ENCODE peak calls at places on chromosomes 1 and 21, in five cellular contexts. P, I, X, J and U are unnamed samples. For H3F3A, the result is how much of the 10 kb centered on the place peaks cover.

GRCh38 chr1:9289724-9290493 is 2.8 kb upstream of the SPSB1 start:
- DNase-seq in J (no peak), P (no peak), I (peak), X (peak), U (no peak)

GRCh38 chr1:56872597-56872996 is 18.0 kb downstream of the C8A start:
- DNase-seq in X (no peak), I (no peak), J (no peak), P (no peak), U (no peak)

GRCh38 chr1:59360170-59360569 is 63.3 kb downstream of the FGGY start:
- DNase-seq in J (no peak), X (peak), P (no peak), I (peak), U (no peak)

GRCh38 chr1:101193733-101194169 is 43.1 kb upstream of the S1PR1 start:
- DNase-seq in X (no peak), J (no peak), P (no peak), I (no peak), U (no peak)

GRCh38 chr21:22535630-22536029 is 1537.4 kb downstream of the NCAM2 start:
- DNase-seq in P (no peak), I (no peak), J (no peak), X (no peak), U (no peak)

GRCh38 chr1:25990702-25991395 is 7.0 kb downstream of the PAFAH2 start:
- DNase-seq in J (no peak), P (no peak), X (no peak), I (no peak), U (no peak)

GRCh38 chr1:71093938-71094337 is 13.1 kb upstream of the ZRANB2 start:
- DNase-seq in I (no peak), J (no peak), P (no peak), X (peak), U (no peak)

GRCh38 chr21:38410451-38410850 is 87.8 kb downstream of the ERG start:
- DNase-seq in P (no peak), I (no peak), X (no peak), J (no peak), U (no peak)

GRCh38 chr1:168379110-168379860 is 98.6 kb downstream of the TBX19 start:
- DNase-seq in J (no peak), P (no peak), X (peak), I (peak), U (no peak)

GRCh38 chr1:48248356-48248755 is 25.8 kb downstream of the SLC5A9 start:
- DNase-seq in I (no peak), P (no peak), J (no peak), X (no peak), U (no peak)

GRCh38 chr1:65198095-65198494 is 50.1 kb downstream of the AK4 start:
- DNase-seq in J (no peak), P (no peak), I (no peak), X (no peak), U (no peak)

GRCh38 chr1:10432910-10433785 is 2.9 kb downstream of the CENPS start:
- DNase-seq in P (no peak), J (no peak), X (no peak), I (no peak), U (no peak)

GRCh38 chr1:51859333-51859732 is 19.2 kb downstream of the NRDC start:
- DNase-seq in X (no peak), P (no peak), J (no peak), I (no peak), U (no peak)

GRCh38 chr1:182170941-182171461 is 109.5 kb upstream of the ZNF648 start:
- DNase-seq in I (no peak), P (no peak), X (no peak), J (no peak), U (no peak)

GRCh38 chr1:41379741-41380130 is 18.5 kb downstream of the FOXO6 start:
- DNase-seq in X (no peak), J (no peak), P (no peak), I (no peak), U (no peak)

GRCh38 chr21:31145271-31145801 is 107.1 kb upstream of the KRTAP19-8 start:
- DNase-seq in P (no peak), I (no peak), J (no peak), X (no peak), U (no peak)

GRCh38 chr1:18939398-18940302 is 16.8 kb downstream of the IFFO2 start:
- DNase-seq in J (no peak), I (no peak), P (no peak), X (no peak), U (no peak)

GRCh38 chr1:44010935-44011610 is 19.7 kb downstream of the CCDC24 start:
- DNase-seq in I (no peak), X (no peak), P (no peak), J (no peak), U (no peak)

GRCh38 chr21:33362044-33362555 is 37.3 kb downstream of the IFNAR1 start:
- DNase-seq in X (peak), J (peak), P (peak), I (no peak), U (peak)

GRCh38 chr1:2448098-2448445 is 28.0 kb upstream of the PLCH2 start:
- DNase-seq in I (no peak), J (no peak), X (no peak), P (no peak), U (no peak)

GRCh38 chr1:90725341-90725960 is 8.3 kb upstream of the BARHL2 start:
- DNase-seq in X (peak), P (peak), I (no peak), J (no peak), U (peak)

GRCh38 chr1:226700861-226701260 is 38.2 kb downstream of the ITPKB start:
- DNase-seq in I (no peak), X (no peak), J (no peak), P (no peak), U (no peak)

GRCh38 chr21:32300117-32300681 is 1.5 kb downstream of the MRAP start:
- DNase-seq in I (no peak), P (no peak), J (no peak), X (no peak), U (no peak)

GRCh38 chr1:50218344-50218743 is 109.6 kb downstream of the ELAVL4 start:
- DNase-seq in J (no peak), I (no peak), P (peak), X (no peak), U (no peak)

GRCh38 chr1:234553241-234554156 is 56.5 kb downstream of the IRF2BP2 start:
- DNase-seq in J (no peak), I (no peak), P (no peak), X (no peak), U (no peak)

GRCh38 chr1:227952374-227953021 is 4.8 kb upstream of the WNT9A start:
- DNase-seq in X (no peak), J (no peak), P (no peak), I (no peak), U (no peak)

GRCh38 chr1:61080408-61081134 is 1.8 kb upstream of the NFIA start:
- DNase-seq in P (peak), I (no peak), J (no peak), X (no peak), U (no peak)

GRCh38 chr1:59238993-59239392 is 57.9 kb upstream of the FGGY start:
- DNase-seq in I (no peak), P (no peak), X (no peak), J (no peak), U (no peak)

GRCh38 chr1:224245188-224245587 is 62.1 kb downstream of the DEGS1 start:
- DNase-seq in I (no peak), P (no peak), X (no peak), J (peak), U (no peak)

GRCh38 chr1:1908506-1908791 is 6.6 kb upstream of the CALML6 start:
- DNase-seq in J (no peak), P (peak), I (no peak), X (peak), U (no peak)

GRCh38 chr1:5745776-5746610 is 246.2 kb downstream of the NPHP4 start:
- DNase-seq in I (peak), P (peak), J (peak), X (peak), U (peak)

GRCh38 chr1:22915816-22916468 is 56.7 kb downstream of the LACTBL1 start:
- DNase-seq in X (no peak), J (no peak), I (no peak), P (no peak), U (peak)

GRCh38 chr1:9317591-9318331 is 25.1 kb downstream of the SPSB1 start:
- DNase-seq in I (no peak), J (no peak), P (no peak), X (peak), U (no peak)

GRCh38 chr21:46667191-46667734 is 31.8 kb downstream of the PRMT2 start:
- DNase-seq in I (peak), J (no peak), X (peak), P (peak), U (peak)

GRCh38 chr1:156160744-156161181 is 7.4 kb downstream of the SEMA4A start:
- DNase-seq in P (peak), J (peak), I (no peak), X (no peak), U (peak)

GRCh38 chr1:25711555-25712298 is 88.3 kb upstream of the SELENON start:
- DNase-seq in I (no peak), X (peak), P (no peak), J (no peak), U (no peak)

GRCh38 chr1:98201640-98202039 is 280.8 kb upstream of the DPYD start:
- DNase-seq in X (no peak), P (no peak), J (no peak), I (no peak), U (no peak)

GRCh38 chr1:36881071-36881405 is 153.3 kb downstream of the GRIK3 start:
- DNase-seq in P (no peak), X (no peak), I (no peak), J (no peak), U (no peak)

GRCh38 chr1:183241446-183241845 is 55.4 kb downstream of the LAMC2 start:
- DNase-seq in X (no peak), I (no peak), J (no peak), P (no peak), U (no peak)

GRCh38 chr21:18384771-18385170 is 18.8 kb downstream of the TMPRSS15 start:
- DNase-seq in P (peak), I (no peak), J (peak), X (peak), U (peak)
- TF ChIP-seq CTCF in P (peak), I (peak), J (peak), X (peak), U (peak)

GRCh38 chr1:110606784-110607662 is 865 bp upstream of the KCNA2 start:
- DNase-seq in X (no peak), J (no peak), P (peak), I (no peak), U (peak)
- TF ChIP-seq EZH2 in X (peak), J (no peak), P (peak), I (no peak), U (peak)

DNA sequence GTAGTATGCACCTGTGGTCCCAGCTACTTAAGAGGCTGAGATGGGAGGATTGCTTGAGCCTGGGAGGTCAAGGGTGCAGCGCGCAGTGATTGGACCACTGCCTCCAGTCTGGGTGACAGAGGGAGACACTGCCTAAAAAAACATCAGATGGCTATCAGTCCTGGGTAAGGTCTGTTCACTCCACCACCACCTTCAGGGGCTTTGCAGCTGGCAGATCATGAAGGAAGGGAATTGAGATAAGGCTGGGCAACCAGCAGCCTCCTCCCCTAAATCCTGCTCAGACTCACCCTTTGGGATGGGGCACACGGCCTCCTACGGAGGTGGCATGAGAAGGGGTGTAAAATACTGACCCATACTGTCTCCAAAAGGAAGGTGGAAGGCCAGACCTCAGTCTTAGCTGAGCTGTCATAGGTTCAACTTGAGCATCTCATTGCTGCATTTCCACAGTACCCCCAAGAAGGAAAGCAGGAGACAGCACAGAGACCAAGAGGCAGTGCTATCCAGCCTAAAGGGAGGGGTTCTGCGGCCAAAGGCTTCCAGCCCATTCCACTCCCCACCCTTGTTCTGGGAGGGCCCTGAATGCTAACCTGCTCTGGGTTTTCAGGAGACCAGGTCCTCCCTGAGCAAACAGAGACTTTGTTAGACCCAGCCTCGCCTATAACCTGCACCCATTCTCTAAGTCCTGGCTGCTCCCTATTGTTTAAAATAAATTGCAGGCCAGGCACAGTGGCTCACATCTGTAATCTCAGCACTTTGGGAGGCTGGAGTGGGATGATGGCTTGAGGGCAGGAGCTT is 13.7 kb downstream of the SLC45A3 start:
- DNase-seq in J (no peak), P (no peak), I (no peak), X (no peak), U (no peak)
- H3F3A ChIP-seq in J (under half), P (under half), I (under half), X (under half), U (half or more)

DNA sequence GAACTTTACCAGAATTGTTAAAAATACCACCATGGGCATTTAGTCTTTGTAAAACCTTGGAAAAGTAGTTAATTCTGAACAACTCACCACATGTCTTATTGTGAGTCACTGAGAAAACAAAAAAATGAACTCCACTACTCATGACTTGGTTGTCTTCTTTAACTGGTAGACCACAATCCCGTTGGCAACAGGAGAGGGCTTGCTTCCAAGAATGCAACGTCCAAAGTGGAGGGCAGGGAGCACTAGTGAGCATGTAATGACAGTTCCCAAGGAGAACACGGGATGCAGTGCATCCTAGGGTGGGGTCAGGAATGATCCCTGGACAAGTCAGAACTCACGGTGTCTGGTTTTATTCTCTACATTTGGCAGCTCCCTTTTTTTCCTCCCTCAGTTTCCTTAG is 15.2 kb upstream of the HMCN1 start:
- DNase-seq in X (peak), P (peak), J (no peak), I (no peak), U (peak)
- TF ChIP-seq CTCF in X (peak), P (peak), J (no peak), I (no peak), U (peak)

DNA sequence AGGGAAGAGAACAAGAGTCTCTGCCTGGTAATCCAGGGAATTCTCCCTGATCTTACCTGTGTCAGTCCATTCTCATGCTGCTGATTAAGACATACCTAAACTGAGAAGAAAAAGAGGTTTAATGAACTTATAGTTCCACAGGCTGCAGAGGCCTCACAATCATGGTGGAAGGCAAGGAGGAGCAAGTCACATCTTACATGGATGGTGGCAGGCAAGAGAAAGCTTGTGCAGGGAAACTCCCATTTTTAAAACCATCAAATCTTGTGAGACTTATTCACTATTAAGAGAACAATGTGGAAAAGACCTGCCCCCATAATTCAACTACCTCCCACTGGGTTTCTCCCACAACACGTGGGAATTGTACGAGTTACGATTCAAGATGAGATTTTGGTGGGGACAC is 34.2 kb upstream of the LRRC8B start:
- DNase-seq in X (no peak), I (no peak), P (no peak), J (no peak), U (no peak)
- TF ChIP-seq EZH2 in X (no peak), I (no peak), P (no peak), J (no peak), U (no peak)

GRCh38 chr1:109991400-109991925 is 6.9 kb downstream of the AHCYL1 start:
- DNase-seq in J (no peak), P (no peak), X (no peak), I (no peak), U (no peak)

GRCh38 chr1:109994654-109995053 is 10.1 kb downstream of the AHCYL1 start:
- DNase-seq in P (no peak), I (no peak), X (no peak), J (no peak), U (no peak)

GRCh38 chr1:109996476-109996875 is 11.9 kb downstream of the AHCYL1 start:
- DNase-seq in P (no peak), J (no peak), I (peak), X (peak), U (no peak)

GRCh38 chr1:109995536-109995935 is 11.0 kb downstream of the AHCYL1 start:
- DNase-seq in P (no peak), X (no peak), J (no peak), I (no peak), U (no peak)

DNA sequence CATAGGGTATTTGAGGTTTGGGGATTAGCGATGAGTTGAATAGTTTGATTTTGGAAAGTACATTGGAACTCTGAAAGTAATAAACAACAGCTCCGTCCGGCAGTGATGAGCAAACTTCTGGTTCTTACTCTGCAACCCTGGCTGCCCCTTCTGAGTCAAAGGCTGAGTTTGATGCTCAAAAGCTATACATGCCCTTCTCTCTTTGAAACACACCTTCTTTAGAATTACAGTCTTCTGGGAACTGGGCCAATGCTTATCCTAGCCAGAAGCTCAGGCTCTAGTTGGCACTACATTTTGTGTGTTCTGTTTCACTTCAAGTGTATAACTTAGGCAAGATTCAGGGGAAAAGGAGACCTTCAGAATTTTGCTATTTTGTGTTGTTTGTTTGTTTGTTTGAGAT is 9.3 kb downstream of the AHCYL1 start:
- DNase-seq in I (no peak), J (no peak), P (no peak), X (peak), U (no peak)
- H3F3A ChIP-seq in I (under half), J (under half), P (under half), X (under half), U (under half)

GRCh38 chr1:33094486-33094885 is 13.5 kb downstream of the AZIN2 start:
- DNase-seq in X (no peak), P (no peak), J (no peak), I (no peak), U (no peak)

GRCh38 chr1:33096358-33097005 is 15.5 kb downstream of the AZIN2 start:
- DNase-seq in X (no peak), P (no peak), J (no peak), I (no peak), U (no peak)

GRCh38 chr1:33097137-33097611 is 16.2 kb downstream of the AZIN2 start:
- DNase-seq in X (no peak), I (no peak), P (no peak), J (no peak), U (no peak)

GRCh38 chr1:33093004-33093403 is 12.1 kb downstream of the AZIN2 start:
- DNase-seq in I (no peak), X (no peak), P (peak), J (no peak), U (peak)

GRCh38 chr1:33094971-33095604 is 14.1 kb downstream of the AZIN2 start:
- DNase-seq in P (peak), X (peak), I (peak), J (no peak), U (peak)
- TF ChIP-seq CTCF in P (peak), X (peak), I (peak), J (peak), U (peak)